ENCODE peak calls at places on chromosomes 12 and 14, in six cellular contexts. M is H1, H is H9, S is IMR-90, Z is neuronal stem cell, P is mesenchymal stem cell. R is an unnamed sample.

GRCh38 chr14:91228112-91229004 is 16.1 kb downstream of the GPR68 start:
- DNase-seq in H (peak), P (peak), M (peak), S (peak), Z (no peak), R (no peak)

GRCh38 chr12:91053951-91054715 is 3.7 kb downstream of the KERA start:
- DNase-seq in H (no peak), M (no peak), P (peak), Z (no peak), S (peak), R (no peak)

GRCh38 chr14:54428527-54428926 is 12.6 kb downstream of the CNIH1 start:
- DNase-seq in H (no peak), M (no peak), S (no peak), Z (no peak), P (no peak), R (no peak)

GRCh38 chr14:65290830-65291229 is 121.7 kb upstream of the FUT8 start:
- DNase-seq in H (no peak), Z (no peak), S (peak), P (peak), M (no peak), R (no peak)

GRCh38 chr12:58915634-58916033 is 4.7 kb downstream of the LRIG3 start:
- DNase-seq in H (no peak), P (peak), S (peak), Z (no peak), M (no peak), R (no peak)

GRCh38 chr12:50924439-50925341 is 27.7 kb upstream of the HIGD1C start:
- DNase-seq in M (peak), P (peak), Z (no peak), H (peak), S (peak), R (no peak)

GRCh38 chr14:83251402-83251801 is 1717.7 kb upstream of the SEL1L start:
- DNase-seq in P (peak), H (no peak), M (no peak), S (no peak), Z (no peak), R (no peak)

GRCh38 chr12:6052940-6053329 is 71.5 kb downstream of the VWF start:
- DNase-seq in P (no peak), Z (no peak), S (peak), M (no peak), H (no peak), R (no peak)

GRCh38 chr12:99476956-99477355 is 170.6 kb upstream of the GARIN6 start:
- DNase-seq in Z (no peak), S (no peak), H (no peak), M (no peak), P (no peak), R (no peak)

GRCh38 chr12:111816065-111816615 is 25.9 kb upstream of the MAPKAPK5 start:
- DNase-seq in M (no peak), Z (no peak), P (no peak), H (no peak), S (no peak), R (peak)

GRCh38 chr14:68894123-68894522 is 85.0 kb downstream of the ACTN1 start:
- DNase-seq in S (peak), M (no peak), H (no peak), P (no peak), Z (no peak), R (no peak)
- H3K14ac ChIP-seq in S (no peak), M (no peak), H (no peak), P (no peak), Z (no peak), R (no peak)

GRCh38 chr12:57590536-57590891 is 478 bp upstream of the PIP4K2C start:
- DNase-seq in P (no peak), S (no peak), H (no peak), Z (no peak), M (no peak), R (no peak)
- H3K23ac ChIP-seq in P (no peak), S (peak), H (no peak), Z (no peak), M (no peak), R (no peak)

GRCh38 chr14:63852817-63853730 is at the start of gene SYNE2:
- DNase-seq in M (peak), P (peak), Z (peak), S (peak), H (peak), R (peak)

GRCh38 chr14:63853831-63854293 is 1.1 kb downstream of the SYNE2 start:
- DNase-seq in M (no peak), P (peak), Z (peak), H (no peak), S (peak), R (peak)

GRCh38 chr14:63854330-63854729 is 1.5 kb downstream of the SYNE2 start:
- DNase-seq in H (no peak), P (no peak), S (no peak), Z (no peak), M (no peak), R (no peak)

GRCh38 chr14:63855272-63855671 is 2.5 kb downstream of the SYNE2 start:
- DNase-seq in Z (no peak), S (no peak), H (no peak), M (no peak), P (no peak), R (no peak)

DNA sequence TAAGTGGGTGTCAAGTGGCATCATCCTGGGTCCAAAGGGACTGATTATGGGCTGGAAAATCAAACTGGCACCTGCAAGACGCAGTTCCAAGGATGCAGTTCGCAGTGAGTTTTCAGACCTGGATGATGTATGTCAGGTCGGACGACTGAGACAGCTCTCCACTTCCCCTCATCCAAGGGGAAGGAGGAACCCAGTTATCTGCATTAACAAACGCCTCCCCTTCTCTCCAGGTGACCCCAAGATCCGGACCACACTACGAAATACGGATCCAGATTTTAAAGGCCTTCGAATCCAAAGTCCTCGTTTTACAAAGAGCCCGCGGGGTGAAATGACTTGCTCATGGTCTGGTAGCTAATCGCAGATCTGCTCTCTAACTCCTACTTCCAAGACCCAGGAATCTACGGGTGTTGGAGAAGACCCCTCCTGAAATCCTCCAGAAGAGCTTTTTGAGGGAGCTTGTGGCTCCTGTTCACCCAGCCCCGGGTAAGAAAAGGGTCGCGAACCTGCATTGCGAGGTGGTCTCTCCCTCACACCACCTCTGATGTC is 460 bp upstream of the SYNE2 start:
- DNase-seq in Z (no peak), M (no peak), H (no peak), P (peak), S (peak), R (peak)
- H3K14ac ChIP-seq in Z (no peak), M (no peak), H (peak), P (no peak), S (no peak), R (no peak)

DNA sequence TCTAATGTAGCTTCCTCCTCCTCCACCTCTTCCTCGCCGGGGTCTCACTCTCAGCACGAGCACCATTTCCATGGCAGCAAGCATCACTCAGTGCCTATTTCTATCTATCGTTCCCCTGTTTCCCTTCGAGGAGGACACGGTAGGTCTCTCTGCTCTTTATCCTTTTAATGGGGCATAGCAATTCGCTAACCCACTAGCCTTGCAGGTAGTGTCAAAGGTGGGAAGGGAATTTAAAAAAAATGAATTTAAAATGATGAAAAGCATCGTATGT is 931.0 kb downstream of the DIO2 start:
- DNase-seq in Z (no peak), H (no peak), M (no peak), S (no peak), P (no peak), R (no peak)
- H3K23ac ChIP-seq in Z (no peak), H (no peak), M (no peak), S (peak), P (no peak), R (no peak)

R was measured in trophoblast cell.